ENCODE peak calls at places on chromosome 12, in five cellular contexts. G, D, R, Z and E are unnamed samples.

GRCh38 chr12:19485240-19485639 is 45.9 kb downstream of the AEBP2 start:
- DNase-seq in G (no peak), D (no peak), Z (no peak), R (no peak), E (no peak)

GRCh38 chr12:101670007-101670671 is 27.3 kb upstream of the CHPT1 start:
- DNase-seq in D (no peak), G (no peak), R (no peak), Z (peak; percentile 42), E (no peak)

GRCh38 chr12:16884819-16885218 is 278.9 kb upstream of the LMO3 start:
- DNase-seq in R (no peak), G (no peak), D (no peak), Z (no peak), E (no peak)

GRCh38 chr12:132881853-132882252 is 5.6 kb downstream of the CHFR start:
- DNase-seq in D (no peak), G (no peak), R (no peak), Z (no peak), E (no peak)

GRCh38 chr12:120872487-120872886 is 31.7 kb downstream of the SPPL3 start:
- DNase-seq in G (no peak), R (no peak), D (no peak), Z (no peak), E (no peak)

GRCh38 chr12:51183816-51184215 is 10.9 kb upstream of the TFCP2 start:
- DNase-seq in R (no peak), D (no peak), Z (peak; percentile 20), G (no peak), E (no peak)

GRCh38 chr12:113480336-113480688 is 8.6 kb upstream of the LHX5 start:
- DNase-seq in Z (no peak), R (no peak), G (no peak), D (no peak), E (no peak)

GRCh38 chr12:52244615-52244994 is 11.6 kb downstream of the KRT7 start:
- DNase-seq in D (no peak), Z (no peak), G (no peak), R (no peak), E (no peak)

GRCh38 chr12:58148405-58148804 is 207.0 kb downstream of the ATP23 start:
- DNase-seq in G (no peak), R (no peak), D (no peak), Z (peak; percentile 16), E (no peak)

GRCh38 chr12:73361156-73361866 is 1089.1 kb downstream of the TRHDE start:
- DNase-seq in R (no peak), G (no peak), D (no peak), Z (no peak), E (no peak)

GRCh38 chr12:70719672-70720420 is 82.6 kb upstream of the PTPRB start:
- DNase-seq in G (no peak), R (peak; percentile 23), Z (peak; percentile 46), D (no peak), E (no peak)

GRCh38 chr12:2259368-2259767 is 206.6 kb downstream of the CACNA1C start:
- DNase-seq in D (no peak), Z (no peak), G (no peak), R (no peak), E (no peak)

GRCh38 chr12:127726928-127727327 is 540.0 kb upstream of the TMEM132C start:
- DNase-seq in G (no peak), D (no peak), Z (no peak), R (no peak), E (no peak)

GRCh38 chr12:111270773-111271172 is 98.1 kb downstream of the PHETA1 start:
- DNase-seq in D (no peak), Z (no peak), G (no peak), R (no peak), E (no peak)

GRCh38 chr12:111066744-111067437 is 146.5 kb upstream of the MYL2 start:
- DNase-seq in Z (peak; percentile 71), D (no peak), R (no peak), G (no peak), E (no peak)

GRCh38 chr12:69509308-69509736 is 39.1 kb downstream of the FRS2 start:
- DNase-seq in G (no peak), R (no peak), Z (no peak), D (no peak), E (no peak)

GRCh38 chr12:24979286-24979685 is 30.4 kb upstream of the BCAT1 start:
- DNase-seq in D (no peak), R (no peak), Z (no peak), G (no peak), E (no peak)

GRCh38 chr12:57605308-57606015 is 838 bp downstream of the DTX3 start:
- DNase-seq in G (no peak), D (no peak), Z (no peak), R (no peak), E (no peak)

GRCh38 chr12:1706284-1707016 is 15.6 kb downstream of the ADIPOR2 start:
- DNase-seq in Z (no peak), D (no peak), R (no peak), G (no peak), E (no peak)

GRCh38 chr12:120007272-120007671 is 18.2 kb downstream of the BICDL1 start:
- DNase-seq in G (no peak), D (no peak), Z (no peak), R (no peak), E (no peak)

DNA sequence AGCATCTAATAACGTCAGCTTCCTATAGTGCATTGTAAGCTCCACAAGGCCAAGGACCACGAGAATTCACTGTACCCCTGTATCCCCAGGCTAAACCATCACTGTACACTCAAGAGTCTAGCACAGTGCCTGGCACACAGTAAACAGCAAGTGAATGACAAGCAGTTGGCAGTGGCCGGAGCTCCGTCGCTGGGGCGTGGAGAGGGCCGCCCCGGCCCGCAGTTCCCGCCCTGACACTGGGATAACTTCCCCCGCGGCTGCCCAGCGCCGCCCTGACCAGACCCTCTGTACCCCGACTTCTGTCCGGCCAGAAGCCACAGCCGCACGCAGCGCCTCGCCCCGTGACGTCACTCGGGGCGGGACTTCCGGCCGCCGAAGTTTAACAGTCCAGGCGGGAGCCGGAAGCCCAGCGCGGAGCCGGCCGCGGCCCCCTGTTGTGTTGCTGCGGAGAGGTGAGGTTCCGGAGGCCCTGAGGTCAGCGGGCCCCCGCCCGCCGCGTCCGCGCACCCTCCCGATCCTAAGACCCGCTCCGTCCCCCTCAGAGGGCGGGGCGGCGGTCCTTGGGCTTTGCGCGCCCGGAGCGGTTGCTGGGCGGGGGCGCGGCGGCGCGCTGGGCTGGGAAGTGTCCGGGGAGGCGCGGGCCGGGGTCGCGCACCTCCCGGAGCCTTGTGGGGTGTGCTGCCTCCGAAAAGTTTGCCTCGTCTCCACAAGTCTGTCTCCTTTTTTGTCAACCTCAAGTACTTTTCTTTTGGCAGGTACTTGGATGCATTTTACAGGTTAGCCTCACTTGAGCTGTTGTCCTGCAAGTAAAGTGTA is at the start of gene NEDD1:
- DNase-seq in Z (peak; percentile 94), D (no peak), R (peak; percentile 77), G (peak; percentile 82), E (peak; percentile 74)
- TF ChIP-seq POLR2A in Z (peak; percentile 83), D (peak; percentile 92), R (peak; percentile 56), G (no peak), E (peak; percentile 93)

DNA sequence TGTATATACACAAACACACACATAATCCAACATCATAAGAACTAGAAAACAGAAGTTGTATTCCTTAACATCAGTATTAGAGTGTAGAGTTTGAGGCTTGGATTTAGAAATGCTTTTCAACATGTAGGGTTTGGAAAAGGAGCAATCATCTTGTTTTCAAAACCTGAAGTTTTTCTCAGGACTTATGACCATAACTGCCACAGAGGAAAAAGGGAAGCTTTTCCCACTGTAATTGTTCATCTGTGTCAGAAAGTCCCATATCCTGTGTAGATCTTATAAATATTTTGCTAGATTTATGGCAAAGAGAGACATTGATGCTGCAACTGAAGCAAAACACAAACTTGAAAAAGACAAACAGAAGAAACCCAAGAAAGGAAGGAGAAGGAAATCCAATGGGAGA is 115.7 kb downstream of the GRIP1 start:
- DNase-seq in R (no peak), G (no peak), D (no peak), Z (no peak), E (no peak)
- TF ChIP-seq POLR2AphosphoS5 in R (no peak), G (no peak), D (no peak), Z (no peak), E (no peak)

DNA sequence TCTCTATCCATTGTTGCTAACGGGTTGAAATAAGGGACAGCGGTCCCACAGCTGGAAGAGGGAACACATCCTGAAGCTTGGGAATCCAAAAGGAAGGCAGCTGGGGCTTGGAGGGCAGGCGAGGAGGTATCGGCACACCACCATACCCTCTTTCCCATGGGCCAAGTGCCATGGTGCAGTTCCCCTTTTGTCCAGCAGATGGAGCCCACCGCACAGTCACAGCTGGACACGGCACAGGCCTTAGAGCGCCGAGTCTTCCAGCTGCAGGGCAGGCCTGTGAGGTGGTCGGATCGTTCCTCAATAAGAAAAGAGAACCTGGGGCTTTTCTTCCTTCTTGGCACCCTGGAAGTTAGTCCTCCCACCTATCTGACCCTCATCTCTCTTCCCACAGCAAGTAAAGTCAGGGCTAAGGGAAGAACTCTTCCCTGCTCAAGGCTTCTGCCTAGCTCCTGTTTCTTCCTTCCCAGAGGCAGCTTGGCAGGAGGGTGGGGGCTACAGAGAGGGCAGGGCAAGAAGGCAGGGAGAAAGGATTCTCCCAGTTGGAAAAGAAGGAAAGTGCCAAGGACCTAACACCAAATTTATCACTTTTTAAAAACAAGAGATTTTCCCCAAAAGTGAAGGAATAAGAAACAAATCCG is 8.6 kb downstream of the PPP1R1A start:
- DNase-seq in R (peak; percentile 67), D (no peak), Z (peak; percentile 85), G (peak; percentile 84), E (peak; percentile 73)
- TF ChIP-seq TAF1 in R (no peak), D (no peak), Z (no peak), G (no peak), E (no peak)

DNA sequence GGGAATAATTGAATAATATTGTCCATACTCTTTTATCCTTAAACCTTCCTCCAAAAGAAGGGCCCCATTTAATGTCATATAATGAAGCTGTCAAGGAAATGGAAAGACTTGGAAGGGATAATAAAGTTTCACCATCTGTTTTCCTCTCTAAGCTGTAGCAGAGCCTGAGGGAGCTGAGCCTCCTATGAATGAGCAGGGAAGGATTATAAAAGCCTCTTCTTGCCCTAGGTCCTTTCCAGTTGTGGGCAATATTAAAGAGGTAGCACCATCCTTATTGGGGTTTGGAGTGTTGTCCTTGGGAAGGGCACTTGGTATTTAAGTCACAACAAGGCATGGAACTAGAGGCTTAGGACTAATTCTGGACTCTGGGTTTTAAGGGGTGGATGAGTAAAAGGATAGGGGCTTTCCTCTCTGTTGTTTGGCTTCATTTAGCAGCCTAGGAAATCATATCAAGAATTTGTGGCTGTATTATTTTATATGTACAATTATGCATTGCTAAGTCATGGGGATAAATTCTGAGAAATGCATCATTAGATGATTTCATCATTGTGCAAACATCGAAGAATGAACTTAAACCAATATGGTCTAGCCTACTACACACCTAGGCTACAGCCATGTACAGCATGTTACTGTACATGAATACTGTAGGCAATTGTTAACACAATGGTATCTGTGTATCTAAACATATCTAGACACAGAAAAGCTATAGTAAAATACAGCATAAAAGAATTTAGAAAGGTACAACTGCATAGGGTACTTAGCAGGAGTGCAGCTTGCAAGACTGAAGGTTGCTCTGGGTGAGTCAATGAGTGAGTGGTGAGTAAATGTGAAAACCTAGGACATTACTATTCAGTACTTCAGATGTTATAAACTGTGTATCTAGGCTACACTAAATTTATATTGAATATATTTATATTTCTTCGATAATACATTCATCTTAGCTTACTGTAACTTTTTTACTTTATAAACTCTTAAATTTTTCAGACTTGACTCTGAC is 408.7 kb upstream of the DCN start:
- DNase-seq in Z (no peak), D (no peak), R (no peak), G (no peak), E (no peak)
- TF ChIP-seq POLR2A in Z (no peak), D (no peak), R (no peak), G (no peak), E (no peak)

GRCh38 chr12:12803186-12803585 is 10.0 kb upstream of the DDX47 start:
- DNase-seq in D (no peak), G (no peak), Z (peak; percentile 59), R (no peak), E (peak; percentile 56)
- TF ChIP-seq POLR2AphosphoS5 in D (no peak), G (no peak), Z (no peak), R (no peak), E (no peak)